ENCODE peak calls at places on chromosome 18, in seven cellular contexts. R, Z, Q, G, W, C and U are unnamed samples.

GRCh38 chr18:37484893-37485834 is 80.4 kb downstream of the CELF4 start:
- DNase-seq in R (peak; percentile 1), Z (peak; percentile 38), Q (peak; percentile 53), G (peak; percentile 4), W (peak; percentile 47), C (peak; percentile 20), U (no peak)

GRCh38 chr18:55861266-55861665 is 273.3 kb upstream of the TCF4 start:
- DNase-seq in R (peak; percentile 40), Z (no peak), Q (no peak), G (no peak), W (peak; percentile 33), C (no peak), U (no peak)

GRCh38 chr18:8889479-8889878 is 184.1 kb downstream of the MTCL1 start:
- DNase-seq in R (no peak), Z (no peak), Q (no peak), G (no peak), W (no peak), C (no peak), U (no peak)

GRCh38 chr18:39624934-39625333 is 2059.3 kb upstream of the CELF4 start:
- DNase-seq in R (peak; percentile 67), Z (no peak), Q (no peak), G (no peak), W (no peak), C (no peak), U (no peak)

GRCh38 chr18:45413180-45413836 is 202.0 kb upstream of the SLC14A2 start:
- DNase-seq in R (no peak), Z (no peak), Q (no peak), G (no peak), W (no peak), C (no peak), U (no peak)

GRCh38 chr18:43661570-43661969 is 384.3 kb upstream of the SYT4 start:
- DNase-seq in R (peak; percentile 50), Z (no peak), Q (no peak), G (peak; percentile 58), W (peak; percentile 37), C (peak; percentile 0), U (peak; percentile 5)

GRCh38 chr18:63832470-63832869 is 55.0 kb upstream of the SERPINB2 start:
- DNase-seq in R (peak; percentile 91), Z (no peak), Q (no peak), G (peak; percentile 33), W (no peak), C (no peak), U (no peak)

GRCh38 chr18:48790226-48790863 is 160.4 kb downstream of the SMAD7 start:
- DNase-seq in R (no peak), Z (peak; percentile 73), Q (peak; percentile 45), G (no peak), W (no peak), C (no peak), U (no peak)

GRCh38 chr18:57792741-57793629 is 10.1 kb downstream of the ATP8B1 start:
- DNase-seq in R (no peak), Z (no peak), Q (no peak), G (no peak), W (no peak), C (no peak), U (no peak)

GRCh38 chr18:9900699-9901098 is 13.1 kb upstream of the VAPA start:
- DNase-seq in R (no peak), Z (no peak), Q (no peak), G (no peak), W (no peak), C (no peak), U (no peak)

GRCh38 chr18:58288922-58289797 is 245.1 kb downstream of the NEDD4L start:
- DNase-seq in R (peak; percentile 69), Z (no peak), Q (no peak), G (peak; percentile 72), W (no peak), C (no peak), U (no peak)

GRCh38 chr18:59546164-59546563 is 151.1 kb downstream of the CCBE1 start:
- DNase-seq in R (peak; percentile 70), Z (no peak), Q (no peak), G (peak; percentile 21), W (no peak), C (no peak), U (no peak)

GRCh38 chr18:78641689-78642231 is 337.9 kb upstream of the SALL3 start:
- DNase-seq in R (no peak), Z (no peak), Q (no peak), G (no peak), W (no peak), C (peak; percentile 48), U (no peak)

GRCh38 chr18:66510357-66511027 is 93.4 kb downstream of the CDH19 start:
- DNase-seq in R (no peak), Z (no peak), Q (no peak), G (no peak), W (peak; percentile 5), C (no peak), U (no peak)

GRCh38 chr18:73136134-73136533 is 268.3 kb upstream of the NETO1 start:
- DNase-seq in R (no peak), Z (no peak), Q (no peak), G (no peak), W (no peak), C (peak; percentile 0), U (no peak)

GRCh38 chr18:58402247-58402646 is 226.6 kb downstream of the ALPK2 start:
- DNase-seq in R (no peak), Z (no peak), Q (no peak), G (no peak), W (peak; percentile 24), C (no peak), U (peak; percentile 17)

GRCh38 chr18:69804776-69805501 is 142.7 kb downstream of the CD226 start:
- DNase-seq in R (no peak), Z (no peak), Q (no peak), G (no peak), W (no peak), C (no peak), U (no peak)

GRCh38 chr18:36309436-36310391 is 12.2 kb downstream of the FHOD3 start:
- DNase-seq in R (peak; percentile 100), Z (peak; percentile 87), Q (no peak), G (no peak), W (peak; percentile 64), C (no peak), U (peak; percentile 69)

GRCh38 chr18:11310476-11311086 is 161.2 kb upstream of the PIEZO2 start:
- DNase-seq in R (peak; percentile 60), Z (peak; percentile 76), Q (no peak), G (peak; percentile 77), W (peak; percentile 52), C (peak; percentile 46), U (peak; percentile 59)

GRCh38 chr18:56637897-56638231 is 528 bp downstream of the TXNL1 start:
- DNase-seq in R (no peak), Z (no peak), Q (no peak), G (no peak), W (no peak), C (peak; percentile 31), U (no peak)

GRCh38 chr18:13810950-13811485 is 12.9 kb upstream of the MC5R start:
- DNase-seq in R (peak; percentile 3), Z (no peak), Q (no peak), G (no peak), W (no peak), C (no peak), U (no peak)

GRCh38 chr18:32469190-32469611 is 1.5 kb downstream of the GAREM1 start:
- DNase-seq in R (peak; percentile 27), Z (peak; percentile 60), Q (peak; percentile 62), G (no peak), W (peak; percentile 42), C (peak; percentile 20), U (peak; percentile 40)

GRCh38 chr18:61982475-61982874 is 89.7 kb upstream of the RNF152 start:
- DNase-seq in R (no peak), Z (no peak), Q (no peak), G (peak; percentile 6), W (no peak), C (no peak), U (no peak)

GRCh38 chr18:76953186-76953982 is 131.0 kb downstream of the ZNF236 start:
- DNase-seq in R (no peak), Z (peak; percentile 79), Q (peak; percentile 61), G (no peak), W (no peak), C (no peak), U (no peak)

GRCh38 chr18:49892148-49892924 is 79.0 kb upstream of the ACAA2 start:
- DNase-seq in R (peak; percentile 91), Z (no peak), Q (no peak), G (no peak), W (no peak), C (no peak), U (no peak)

GRCh38 chr18:62844850-62845643 is 129.7 kb downstream of the PHLPP1 start:
- DNase-seq in R (no peak), Z (no peak), Q (no peak), G (peak; percentile 42), W (no peak), C (no peak), U (no peak)

GRCh38 chr18:49757513-49758262 is 55.6 kb downstream of the ACAA2 start:
- DNase-seq in R (no peak), Z (no peak), Q (no peak), G (peak; percentile 26), W (peak; percentile 6), C (no peak), U (no peak)

GRCh38 chr18:77131100-77131651 is 1.4 kb downstream of the MBP start:
- DNase-seq in R (no peak), Z (peak; percentile 46), Q (no peak), G (peak; percentile 66), W (no peak), C (peak; percentile 65), U (peak; percentile 10)

GRCh38 chr18:77133051-77133919 is 702 bp upstream of the MBP start:
- DNase-seq in R (no peak), Z (no peak), Q (no peak), G (no peak), W (no peak), C (peak; percentile 48), U (no peak)

GRCh38 chr18:8478166-8478967 is 130.9 kb upstream of the RAB12 start:
- DNase-seq in R (peak; percentile 18), Z (peak; percentile 76), Q (peak; percentile 45), G (peak; percentile 73), W (peak; percentile 51), C (peak; percentile 52), U (peak; percentile 33)

GRCh38 chr18:50949185-50949584 is 18.7 kb upstream of the ELAC1 start:
- DNase-seq in R (no peak), Z (no peak), Q (no peak), G (no peak), W (no peak), C (no peak), U (no peak)

GRCh38 chr18:22711381-22711717 is 221.8 kb upstream of the RBBP8 start:
- DNase-seq in R (peak; percentile 62), Z (no peak), Q (no peak), G (no peak), W (peak; percentile 74), C (no peak), U (peak; percentile 41)

GRCh38 chr18:21270453-21270852 is 28.4 kb downstream of the GREB1L start:
- DNase-seq in R (no peak), Z (no peak), Q (no peak), G (no peak), W (peak; percentile 0), C (no peak), U (no peak)

GRCh38 chr18:51541230-51541629 is 343.7 kb upstream of the MEX3C start:
- DNase-seq in R (no peak), Z (no peak), Q (no peak), G (peak; percentile 12), W (no peak), C (no peak), U (no peak)

GRCh38 chr18:58960946-58961722 is 96.5 kb downstream of the ZNF532 start:
- DNase-seq in R (no peak), Z (no peak), Q (no peak), G (no peak), W (no peak), C (no peak), U (no peak)

GRCh38 chr18:2994603-2995432 is 18.1 kb downstream of the LPIN2 start:
- DNase-seq in R (no peak), Z (no peak), Q (no peak), G (peak; percentile 53), W (no peak), C (peak; percentile 76), U (no peak)

GRCh38 chr18:55422456-55423185 is 165.4 kb downstream of the TCF4 start:
- DNase-seq in R (no peak), Z (no peak), Q (no peak), G (peak; percentile 10), W (no peak), C (no peak), U (no peak)

GRCh38 chr18:49751427-49752094 is 61.8 kb downstream of the ACAA2 start:
- DNase-seq in R (no peak), Z (no peak), Q (no peak), G (no peak), W (no peak), C (no peak), U (no peak)